ENCODE peak calls at places on chromosomes 1 and 21, in nine cellular contexts. U is AG09319; O is central memory CD8-positive, alpha-beta T cell; F is nephron progenitor cell; S is hepatocyte; G is activated gamma-delta T cell treated with anti-CD3 and anti-CD28 coated beads, Interleukin-2, amount 50 U/mL, for 16 hours; W is activated CD8-positive, alpha-beta memory T cell treated with anti-CD3 and anti-CD28 coated beads for 48 hours; Z is fibroblast of mammary gland; J is fibroblast of villous mesenchyme. C is an unnamed sample.

GRCh38 chr21:36330904-36331303 is 10.9 kb downstream of the MORC3 start:
- DNase-seq in Z (peak; percentile 65), G (no peak), F (peak; percentile 19), O (no peak), W (no peak), U (no peak), S (peak; percentile 53), J (peak; percentile 69), C (no peak)

GRCh38 chr1:226748306-226748705 is 9.2 kb upstream of the ITPKB start:
- DNase-seq in G (no peak), U (no peak), S (no peak), W (no peak), J (no peak), Z (no peak), O (no peak), F (no peak), C (no peak)

GRCh38 chr1:28259935-28260802 is 851 bp downstream of the SESN2 start:
- DNase-seq in U (peak; percentile 72), F (peak; percentile 84), W (no peak), G (peak; percentile 15), O (no peak), J (peak; percentile 95), S (peak; percentile 89), Z (peak; percentile 88), C (peak; percentile 68)

GRCh38 chr1:172971241-172971640 is 79.5 kb downstream of the TNFSF18 start:
- DNase-seq in O (no peak), G (no peak), U (no peak), S (peak; percentile 7), F (no peak), W (no peak), J (no peak), Z (no peak), C (no peak)

GRCh38 chr1:229579101-229579651 is 20.7 kb upstream of the ABCB10 start:
- DNase-seq in J (peak; percentile 22), G (no peak), O (no peak), W (no peak), F (no peak), U (no peak), S (no peak), Z (peak; percentile 35), C (no peak)

GRCh38 chr1:20678599-20678998 is 17.4 kb upstream of the DDOST start:
- DNase-seq in G (no peak), O (no peak), Z (no peak), S (no peak), U (no peak), F (no peak), W (no peak), J (no peak), C (no peak)

GRCh38 chr1:221788466-221788865 is 46.6 kb upstream of the DUSP10 start:
- DNase-seq in W (no peak), G (no peak), J (no peak), S (no peak), Z (no peak), F (no peak), U (no peak), O (no peak), C (no peak)

GRCh38 chr1:208029381-208030319 is 118.7 kb upstream of the CD34 start:
- DNase-seq in F (no peak), Z (peak; percentile 77), S (no peak), W (no peak), U (peak; percentile 44), G (no peak), J (peak; percentile 56), O (no peak), C (no peak)

GRCh38 chr21:42970946-42971653 is 3.3 kb upstream of the PKNOX1 start:
- DNase-seq in F (no peak), S (no peak), G (no peak), W (no peak), Z (no peak), J (no peak), O (no peak), U (no peak), C (no peak)

GRCh38 chr1:201721131-201722049 is 107.6 kb upstream of the IPO9 start:
- DNase-seq in Z (peak; percentile 79), U (no peak), W (no peak), J (peak; percentile 99), F (no peak), O (no peak), S (peak; percentile 68), G (no peak), C (no peak)

GRCh38 chr1:171635661-171636060 is 13.6 kb downstream of the MYOCOS start:
- DNase-seq in O (no peak), S (no peak), U (no peak), Z (no peak), W (no peak), G (no peak), F (no peak), J (no peak), C (no peak)